ENCODE peak calls at places on chromosomes 6 and 20, in seven cellular contexts. G is fibroblast of mammary gland, O is AG10803, E is mucosa of descending colon, B is fibroblast of pulmonary artery, M is ovary, J is heart right ventricle. V is an unnamed sample.

GRCh38 chr6:106275692-106276091 is 49.9 kb downstream of the ATG5 start:
- DNase-seq in O (peak), M (no peak), E (no peak), B (no peak), J (no peak), G (peak), V (no peak)

GRCh38 chr6:33964387-33964786 is 160.6 kb upstream of the MLN start:
- DNase-seq in O (no peak), E (no peak), J (no peak), B (no peak), M (no peak), G (no peak), V (no peak)

GRCh38 chr6:9504191-9504590 is 910.7 kb downstream of the TFAP2A start:
- DNase-seq in M (no peak), O (no peak), G (no peak), E (no peak), J (no peak), B (no peak), V (no peak)

GRCh38 chr6:24833711-24834386 is 35.1 kb upstream of the ARMH2 start:
- DNase-seq in B (no peak), E (no peak), J (no peak), G (no peak), O (no peak), M (no peak), V (no peak)

GRCh38 chr6:3309391-3310050 is 50.8 kb downstream of the PSMG4 start:
- DNase-seq in E (peak), B (no peak), M (no peak), O (no peak), J (no peak), G (no peak), V (no peak)

GRCh38 chr6:143546599-143546998 is 35.1 kb upstream of the FUCA2 start:
- DNase-seq in M (no peak), E (no peak), O (no peak), J (no peak), B (no peak), G (no peak), V (no peak)

GRCh38 chr6:106119991-106120390 is 33.9 kb downstream of the PRDM1 start:
- DNase-seq in J (no peak), B (peak), E (no peak), O (no peak), G (no peak), M (no peak), V (no peak)

GRCh38 chr6:155541976-155542375 is 86.3 kb upstream of the NOX3 start:
- DNase-seq in G (no peak), M (no peak), E (no peak), B (no peak), O (no peak), J (no peak), V (no peak)

GRCh38 chr20:38878798-38879197 is 47.4 kb upstream of the FAM83D start:
- DNase-seq in J (no peak), G (peak), M (no peak), B (peak), O (peak), E (no peak), V (peak)

GRCh38 chr20:57317789-57318371 is 11.7 kb upstream of the SPO11 start:
- DNase-seq in O (no peak), G (no peak), E (no peak), B (no peak), M (no peak), J (no peak), V (no peak)

GRCh38 chr20:5491463-5491862 is 174.7 kb upstream of the PROKR2 start:
- DNase-seq in O (no peak), B (no peak), G (no peak), J (no peak), E (no peak), M (no peak), V (no peak)

GRCh38 chr20:38863024-38863851 is 57.7 kb downstream of the PPP1R16B start:
- DNase-seq in E (no peak), G (no peak), O (no peak), J (no peak), B (no peak), M (no peak), V (no peak)

GRCh38 chr6:121436966-121437756 is 1.7 kb downstream of the GJA1 start:
- DNase-seq in J (peak), M (peak), E (peak), B (peak), G (peak), O (peak), V (peak)

GRCh38 chr20:21529863-21530262 is 16.0 kb upstream of the NKX2-2 start:
- DNase-seq in O (no peak), E (no peak), G (no peak), B (no peak), M (no peak), J (no peak), V (no peak)

GRCh38 chr20:34791289-34792020 is 34.0 kb downstream of the NCOA6 start:
- DNase-seq in B (peak), G (peak), E (no peak), O (peak), J (no peak), M (no peak), V (no peak)

GRCh38 chr20:38946836-38947235 is 15.3 kb upstream of the DHX35 start:
- DNase-seq in E (no peak), B (no peak), M (no peak), G (no peak), J (no peak), O (no peak), V (no peak)

GRCh38 chr6:15872252-15873103 is 209.7 kb upstream of the DTNBP1 start:
- DNase-seq in M (no peak), B (peak), J (no peak), O (peak), G (peak), E (no peak), V (no peak)

GRCh38 chr6:23642849-23643248 is 483.2 kb upstream of the NRSN1 start:
- DNase-seq in E (no peak), M (no peak), J (no peak), B (no peak), G (no peak), O (no peak), V (no peak)

GRCh38 chr6:35294308-35294945 is 3.2 kb upstream of the DEF6 start:
- DNase-seq in E (no peak), M (no peak), J (no peak), B (peak), G (peak), O (peak), V (peak)

GRCh38 chr6:152474341-152474740 is 162.8 kb downstream of the SYNE1 start:
- DNase-seq in M (no peak), B (no peak), O (peak), J (no peak), E (no peak), G (peak), V (no peak)

GRCh38 chr20:47503685-47504084 is 2.0 kb downstream of the NCOA3 start:
- DNase-seq in G (no peak), E (no peak), J (no peak), O (no peak), B (no peak), M (no peak), V (no peak)

GRCh38 chr6:161161889-161162624 is 111.8 kb downstream of the AGPAT4 start:
- DNase-seq in J (no peak), M (no peak), B (peak), E (no peak), O (peak), G (peak), V (no peak)

GRCh38 chr6:72216222-72217106 is 330.1 kb downstream of the RIMS1 start:
- DNase-seq in J (no peak), E (no peak), O (no peak), B (no peak), M (no peak), G (no peak), V (peak)

GRCh38 chr20:22584922-22585785 is 782 bp upstream of the FOXA2 start:
- DNase-seq in O (no peak), G (no peak), M (no peak), J (no peak), B (no peak), E (peak), V (peak)

GRCh38 chr20:24116611-24117010 is 128.0 kb upstream of the GGTLC1 start:
- DNase-seq in G (no peak), M (no peak), B (no peak), E (no peak), O (no peak), J (no peak), V (no peak)

GRCh38 chr20:9269280-9269971 is 200.5 kb downstream of the PLCB4 start:
- DNase-seq in M (no peak), E (no peak), G (peak), O (peak), J (no peak), B (peak), V (no peak)

GRCh38 chr20:33169176-33169794 is 1.3 kb downstream of the BPIFA2 start:
- DNase-seq in B (no peak), M (no peak), J (no peak), G (peak), O (no peak), E (no peak), V (no peak)

GRCh38 chr6:134249759-134250602 is 67.9 kb downstream of the SGK1 start:
- DNase-seq in B (peak), J (no peak), O (peak), M (no peak), G (peak), E (no peak), V (peak)

GRCh38 chr20:46985241-46985640 is 90.6 kb downstream of the EYA2 start:
- DNase-seq in E (no peak), J (no peak), G (no peak), M (no peak), O (peak), B (no peak), V (no peak)

GRCh38 chr6:10404107-10404798 is 10.6 kb downstream of the TFAP2A start:
- DNase-seq in B (peak), M (peak), G (peak), O (peak), E (peak), J (peak), V (peak)

GRCh38 chr20:32484221-32485125 is 100.7 kb downstream of the NOL4L start:
- DNase-seq in G (no peak), J (no peak), B (peak), O (no peak), E (peak), M (no peak), V (no peak)

GRCh38 chr6:27138837-27139752 is 108.4 kb upstream of the PRSS16 start:
- DNase-seq in B (peak), G (peak), J (peak), M (peak), O (no peak), E (peak), V (peak)

GRCh38 chr6:27143474-27144026 is 104.0 kb upstream of the PRSS16 start:
- DNase-seq in E (no peak), J (no peak), M (no peak), O (no peak), G (no peak), B (no peak), V (no peak)

GRCh38 chr6:27139753-27140522 is 107.6 kb upstream of the PRSS16 start:
- DNase-seq in M (no peak), E (peak), O (no peak), B (peak), J (no peak), G (no peak), V (no peak)

GRCh38 chr6:27141013-27141412 is 106.5 kb upstream of the PRSS16 start:
- DNase-seq in O (no peak), E (no peak), B (no peak), J (no peak), M (no peak), G (no peak), V (no peak)

DNA sequence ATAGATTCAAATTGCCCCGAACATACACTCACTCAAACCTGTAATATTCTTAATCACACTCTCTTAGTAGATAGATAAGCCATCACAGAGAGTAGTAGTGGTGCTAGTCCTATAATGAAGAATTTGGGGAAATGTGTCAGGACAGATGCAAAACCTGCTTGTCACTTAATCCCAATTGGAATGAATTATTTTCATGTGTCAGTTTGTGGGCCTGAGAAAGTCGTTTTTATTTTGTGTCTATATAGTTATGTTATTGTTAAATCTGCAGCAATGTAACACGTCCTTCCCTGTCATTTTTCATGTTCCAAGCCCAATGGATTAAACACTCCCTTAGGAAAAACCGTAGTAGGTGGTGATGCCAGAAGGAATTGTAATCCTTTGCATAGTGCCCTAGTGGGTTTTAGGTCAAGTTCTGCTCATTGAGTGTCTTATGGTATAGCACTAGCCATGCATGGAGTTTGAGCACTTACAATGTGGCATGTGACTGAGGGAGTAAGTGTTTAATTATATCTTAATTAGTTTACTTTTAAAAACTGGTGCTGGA is 106.0 kb upstream of the PRSS16 start:
- DNase-seq in B (no peak), J (no peak), G (no peak), O (no peak), M (no peak), E (no peak), V (no peak)
- H3K4me3 ChIP-seq in B (no peak), J (no peak), G (no peak), O (no peak), M (no peak), E (no peak), V (no peak)

GRCh38 chr6:165846123-165846966 is 183.3 kb upstream of the PDE10A start:
- DNase-seq in J (no peak), M (no peak), E (peak), G (no peak), O (no peak), B (no peak), V (no peak)
- H3K4me3 ChIP-seq in J (peak), M (peak), E (no peak), G (peak), O (peak), B (no peak), V (no peak)

DNA sequence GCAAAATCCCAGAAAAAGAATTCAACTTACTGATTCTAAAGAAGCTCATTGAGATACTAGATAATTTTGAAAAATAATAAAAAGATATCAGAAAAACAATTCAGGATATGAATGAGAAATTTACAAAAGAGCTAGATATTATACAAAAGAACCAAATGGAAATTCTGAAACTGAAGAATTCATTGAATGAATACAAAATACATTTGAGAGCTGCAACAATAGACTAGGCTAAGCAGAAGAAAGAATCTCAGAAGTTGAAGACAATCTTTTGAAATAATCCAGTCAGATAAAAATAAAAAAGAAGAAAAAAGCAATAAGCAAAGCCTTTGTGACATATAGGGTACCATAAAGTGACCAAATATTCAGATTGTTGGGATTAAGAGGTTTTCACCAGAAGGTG is 206.0 kb downstream of the CD109 start:
- DNase-seq in O (no peak), M (no peak), B (no peak), J (no peak), E (no peak), G (no peak), V (no peak)
- H3K4me3 ChIP-seq in O (no peak), M (no peak), B (no peak), J (no peak), E (no peak), G (no peak), V (no peak)

GRCh38 chr6:89268776-89269175 is 46.3 kb downstream of the GABRR2 start:
- DNase-seq in M (no peak), G (no peak), E (no peak), J (no peak), B (no peak), O (no peak), V (no peak)
- H3K4me3 ChIP-seq in M (no peak), G (no peak), E (no peak), J (no peak), B (no peak), O (no peak), V (no peak)

GRCh38 chr6:81820979-81821378 is 68.5 kb upstream of the TENT5A start:
- DNase-seq in E (no peak), O (no peak), J (no peak), B (no peak), G (no peak), M (no peak), V (no peak)
- H3K4me3 ChIP-seq in E (no peak), O (no peak), J (no peak), B (no peak), G (no peak), M (no peak), V (no peak)

DNA sequence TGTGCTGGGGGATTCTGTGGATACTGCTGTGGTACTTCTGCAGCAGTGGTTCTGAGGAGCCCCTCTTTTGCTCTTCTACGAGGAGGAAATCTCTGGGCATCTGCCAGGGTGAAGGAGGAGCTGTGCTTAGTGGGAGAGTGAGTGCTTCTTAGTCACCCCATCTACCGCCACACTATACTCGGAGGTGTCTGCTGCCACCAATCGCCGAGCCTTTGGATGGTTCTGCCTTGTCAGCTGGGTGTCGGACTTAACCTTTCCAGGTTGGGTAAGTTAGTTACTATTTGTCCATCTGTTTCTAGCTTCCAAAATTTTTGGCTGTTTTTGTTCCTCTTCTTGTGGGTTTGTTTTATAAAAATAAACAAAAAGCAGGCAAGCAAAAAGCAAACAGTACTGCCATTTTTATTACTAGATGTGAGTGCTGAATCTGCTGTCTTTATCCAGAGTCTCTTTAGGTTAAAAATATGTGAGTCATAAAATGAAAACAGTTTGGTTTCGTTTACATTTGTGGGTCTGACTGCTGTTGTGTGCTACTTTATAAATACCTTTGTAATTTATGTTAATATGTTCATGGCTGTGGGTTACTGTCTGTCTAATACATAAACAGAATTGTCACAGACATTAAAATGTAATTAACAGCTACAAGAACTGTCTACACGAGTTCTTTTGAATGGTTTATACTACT is 89.1 kb downstream of the ARID1B start:
- DNase-seq in E (no peak), G (peak), J (no peak), B (no peak), M (no peak), O (no peak), V (peak)
- H3K4me3 ChIP-seq in E (no peak), G (no peak), J (no peak), B (no peak), M (no peak), O (no peak), V (no peak)

GRCh38 chr6:44270526-44271405 is 516 bp downstream of the TMEM151B start:
- DNase-seq in B (no peak), G (no peak), J (no peak), O (no peak), E (no peak), M (no peak), V (no peak)
- H3K4me3 ChIP-seq in B (no peak), G (no peak), J (peak), O (no peak), E (no peak), M (no peak), V (no peak)

V was measured in epithelial cell of esophagus.